ENCODE peak calls at places on chromosomes 7 and 10, in six cellular contexts. H, T, I, Y, N and X are unnamed samples.

GRCh38 chr7:120857558-120858298 is at the start of gene TSPAN12:
- DNase-seq in H (peak), T (peak), I (peak), Y (no peak), N (peak), X (peak)

GRCh38 chr10:49269523-49269922 is 29.4 kb upstream of the C10orf71 start:
- DNase-seq in H (no peak), T (no peak), I (no peak), Y (no peak), N (no peak), X (no peak)

GRCh38 chr7:132232394-132232793 is 343.9 kb downstream of the PLXNA4 start:
- DNase-seq in H (no peak), T (no peak), I (no peak), Y (no peak), N (no peak), X (no peak)

GRCh38 chr10:132603851-132604533 is 66.4 kb downstream of the INPP5A start:
- DNase-seq in H (no peak), T (no peak), I (no peak), Y (no peak), N (no peak), X (no peak)

GRCh38 chr10:14476641-14477407 is 146.1 kb upstream of the FRMD4A start:
- DNase-seq in H (no peak), T (peak), I (no peak), Y (no peak), N (no peak), X (peak)

GRCh38 chr7:48875300-48875916 is 48.9 kb upstream of the CDC14C start:
- DNase-seq in H (peak), T (peak), I (no peak), Y (no peak), N (peak), X (peak)

GRCh38 chr7:143012409-143012808 is 14.5 kb downstream of the OR9A2 start:
- DNase-seq in H (no peak), T (no peak), I (no peak), Y (no peak), N (no peak), X (no peak)

GRCh38 chr7:24820730-24821044 is 63.4 kb upstream of the GSDME start:
- DNase-seq in H (no peak), T (peak), I (no peak), Y (no peak), N (no peak), X (peak)

GRCh38 chr10:125629758-125630376 is 53.1 kb downstream of the TEX36 start:
- DNase-seq in H (peak), T (peak), I (no peak), Y (peak), N (peak), X (peak)

GRCh38 chr7:47327698-47328391 is 254.1 kb downstream of the TNS3 start:
- DNase-seq in H (no peak), T (peak), I (peak), Y (peak), N (peak), X (no peak)

GRCh38 chr7:2269468-2270460 is 27.7 kb downstream of the NUDT1 start:
- DNase-seq in H (no peak), T (no peak), I (no peak), Y (no peak), N (peak), X (peak)